ENCODE peak calls at places on chromosomes 6 and 20, in eight cellular contexts. Z is right lobe of liver, G is endothelial cell of umbilical vein, J is spleen, B is tibial nerve, U is HepG2, M is IMR-90, K is transverse colon. T is an unnamed sample.

GRCh38 chr20:59994697-59995122 is 36.5 kb downstream of the CDH26 start:
- DNase-seq in Z (no peak), G (no peak), J (no peak), B (no peak), U (no peak), M (peak; percentile 20), K (peak; percentile 26), T (no peak)

GRCh38 chr6:111724505-111724904 is 118.8 kb upstream of the TRAF3IP2 start:
- DNase-seq in Z (no peak), G (no peak), J (no peak), B (no peak), U (no peak), M (no peak), K (no peak), T (no peak)

GRCh38 chr6:131135244-131136020 is at the start of gene AKAP7:
- DNase-seq in Z (peak; percentile 83), G (peak; percentile 67), J (peak; percentile 94), B (peak; percentile 57), U (peak; percentile 64), M (peak; percentile 39), K (peak; percentile 75), T (peak; percentile 76)

GRCh38 chr6:167441653-167442644 is 117.1 kb downstream of the TTLL2 start:
- DNase-seq in Z (no peak), G (no peak), J (no peak), B (no peak), U (no peak), M (no peak), K (no peak), T (no peak)

GRCh38 chr6:116511424-116512131 is at the start of gene CALHM5:
- DNase-seq in Z (no peak), G (peak; percentile 91), J (no peak), B (peak; percentile 70), U (no peak), M (peak; percentile 94), K (peak; percentile 13), T (peak; percentile 22)

GRCh38 chr6:113104546-113105325 is 752.4 kb upstream of the MARCKS start:
- DNase-seq in Z (no peak), G (no peak), J (no peak), B (no peak), U (no peak), M (no peak), K (no peak), T (no peak)

GRCh38 chr20:36606171-36607116 is 865 bp downstream of the RAB5IF start:
- DNase-seq in Z (peak; percentile 56), G (peak; percentile 23), J (no peak), B (no peak), U (peak; percentile 88), M (peak; percentile 21), K (peak; percentile 44), T (peak; percentile 56)

GRCh38 chr6:7513534-7513933 is 27.9 kb upstream of the DSP start:
- DNase-seq in Z (peak; percentile 25), G (no peak), J (no peak), B (no peak), U (no peak), M (no peak), K (no peak), T (no peak)

GRCh38 chr6:13331516-13332348 is 3.4 kb upstream of the TBC1D7 start:
- DNase-seq in Z (no peak), G (peak; percentile 57), J (no peak), B (no peak), U (peak; percentile 40), M (peak; percentile 29), K (no peak), T (peak; percentile 34)

GRCh38 chr20:53622247-53623114 is 28.8 kb upstream of the ZNF217 start:
- DNase-seq in Z (no peak), G (no peak), J (no peak), B (no peak), U (peak; percentile 35), M (no peak), K (no peak), T (no peak)

GRCh38 chr6:139161169-139161568 is 26.3 kb downstream of the HECA start:
- DNase-seq in Z (no peak), G (no peak), J (no peak), B (no peak), U (peak; percentile 5), M (peak; percentile 69), K (no peak), T (no peak)

GRCh38 chr6:71383476-71383875 is 94.9 kb downstream of the OGFRL1 start:
- DNase-seq in Z (no peak), G (no peak), J (no peak), B (no peak), U (no peak), M (no peak), K (no peak), T (no peak)

DNA sequence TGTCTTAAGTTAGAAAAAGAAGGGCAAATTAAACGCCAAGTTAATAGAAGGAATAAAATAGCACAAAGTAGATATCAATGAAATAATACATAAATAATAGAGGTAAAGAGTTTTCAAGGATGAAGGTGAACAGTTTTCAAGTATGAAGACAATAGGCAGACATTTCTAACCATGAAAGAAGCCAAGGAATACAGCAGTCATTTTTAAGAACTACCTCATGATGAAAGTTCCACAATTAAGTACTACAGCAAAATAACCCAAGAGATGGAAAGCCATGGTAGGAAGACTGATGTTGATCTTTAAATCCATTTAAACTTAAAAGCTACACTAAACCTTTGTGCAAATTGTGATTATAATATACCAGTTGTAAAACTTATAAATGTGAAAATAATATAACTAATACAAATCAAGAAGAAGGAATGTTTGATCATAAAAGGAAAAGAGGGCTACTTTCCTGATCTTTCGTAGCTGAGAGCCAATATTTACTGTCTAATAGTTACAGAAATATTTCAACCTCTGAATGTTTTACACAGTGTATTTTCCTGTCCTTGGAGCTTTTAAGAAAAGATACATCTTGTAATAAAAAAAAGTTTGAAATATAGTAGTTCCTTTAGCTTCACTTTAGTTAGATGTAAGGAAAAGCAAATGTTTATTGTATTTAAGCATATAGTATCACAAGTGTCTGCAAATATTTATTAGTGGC is 143.1 kb downstream of the STXBP5 start:
- DNase-seq in Z (no peak), G (no peak), J (no peak), B (no peak), U (no peak), M (no peak), K (no peak), T (no peak)
- TF ChIP-seq POLR2A in Z (no peak), G (no peak), J (no peak), B (no peak), U (no peak), M (no peak), K (no peak), T (no peak)

DNA sequence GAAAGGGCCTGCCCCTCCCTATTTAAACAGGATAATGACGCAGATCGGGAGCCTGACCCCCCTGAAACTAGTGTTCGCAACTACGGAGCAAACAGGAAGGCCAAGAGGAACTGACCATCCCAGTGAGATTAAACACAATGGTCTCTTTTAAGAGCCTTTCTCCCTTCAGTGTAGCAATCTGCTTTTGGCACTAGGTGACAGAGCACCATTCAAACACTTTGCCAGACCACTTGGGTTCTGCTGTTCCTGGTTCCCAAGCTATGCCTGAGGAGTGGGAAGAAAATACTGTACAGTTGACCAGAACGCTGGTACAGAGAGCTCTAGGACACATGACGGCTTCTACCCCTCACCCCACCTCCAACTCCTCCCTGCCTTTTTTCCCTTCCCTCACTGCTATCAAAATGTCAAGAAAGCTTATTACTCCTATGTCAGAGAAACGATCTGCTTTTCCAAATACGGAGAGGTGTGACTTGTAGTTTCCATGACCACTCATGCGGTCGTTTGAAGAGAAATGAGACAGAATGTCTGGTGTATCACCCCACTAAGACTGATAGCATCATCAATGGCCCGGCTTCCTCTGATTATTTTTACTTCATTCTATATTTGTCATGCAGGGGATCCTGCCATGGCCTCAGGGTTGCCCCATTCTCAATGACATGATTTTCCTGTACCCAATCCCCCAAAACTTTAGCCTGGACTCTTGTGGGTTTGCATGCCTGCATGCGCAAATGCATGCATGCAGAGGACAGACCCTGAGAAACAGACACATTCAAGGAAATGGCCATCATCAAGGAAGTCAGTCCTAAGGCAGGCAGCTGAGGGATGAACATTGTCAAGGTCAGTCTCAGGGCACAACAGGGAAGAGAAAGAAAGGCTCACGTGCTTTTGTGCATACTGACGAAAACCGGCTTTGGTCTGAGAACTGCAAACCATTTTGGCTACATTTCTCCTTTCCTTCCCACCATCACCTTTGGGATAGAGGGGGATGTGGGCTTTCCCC is 13.3 kb downstream of the NEDD9 start:
- DNase-seq in Z (peak; percentile 44), G (peak; percentile 96), J (no peak), B (peak; percentile 65), U (peak; percentile 99), M (no peak), K (peak; percentile 67), T (no peak)
- TF ChIP-seq POLR2A in Z (peak; percentile 37), G (peak; percentile 78), J (no peak), B (no peak), U (peak; percentile 77), M (peak; percentile 36), K (peak; percentile 11), T (no peak)

DNA sequence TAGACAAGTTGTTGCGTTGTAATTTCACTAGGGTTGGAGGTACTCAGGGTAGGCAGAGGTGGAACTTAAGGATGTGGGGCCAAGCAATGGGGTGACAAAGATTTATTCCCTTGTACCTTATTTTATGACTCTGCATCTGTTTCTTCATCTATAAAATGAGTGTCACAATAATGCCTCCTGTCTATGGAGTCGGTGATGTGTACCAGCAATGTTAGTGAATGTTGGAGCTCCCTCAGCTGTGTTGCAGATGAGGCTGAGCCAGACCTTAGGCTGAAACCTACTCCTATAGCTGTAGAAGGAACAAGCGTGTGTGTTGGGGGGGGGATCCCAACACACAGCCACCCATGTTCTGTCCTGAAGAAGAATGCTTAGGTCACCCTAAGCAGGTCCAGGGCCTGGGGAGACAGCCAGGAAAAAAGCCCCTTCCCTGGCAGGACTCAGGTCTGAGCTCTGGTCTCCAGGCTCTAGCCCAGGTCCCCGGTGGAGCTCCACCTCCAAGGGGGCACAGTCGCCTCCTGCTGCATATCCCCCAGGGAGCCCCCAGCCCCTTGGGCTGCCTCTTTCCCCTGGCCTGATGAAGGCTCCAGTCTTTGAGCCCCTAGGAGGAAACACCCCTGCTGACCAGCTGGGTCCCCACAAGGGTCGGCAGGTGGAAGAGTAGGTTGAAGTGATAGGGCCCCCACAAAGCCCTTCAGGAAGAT is 4.7 kb downstream of the UBE2C start:
- DNase-seq in Z (no peak), G (no peak), J (no peak), B (no peak), U (no peak), M (no peak), K (no peak), T (no peak)
- TF ChIP-seq POLR2A in Z (no peak), G (no peak), J (no peak), B (no peak), U (no peak), M (no peak), K (no peak), T (peak; percentile 22)

GRCh38 chr6:43806041-43806757 is 36.2 kb downstream of the VEGFA start:
- DNase-seq in Z (peak; percentile 69), G (no peak), J (no peak), B (no peak), U (peak; percentile 98), M (no peak), K (peak; percentile 82), T (no peak)
- TF ChIP-seq POLR2A in Z (peak; percentile 27), G (no peak), J (no peak), B (no peak), U (no peak), M (no peak), K (peak; percentile 71), T (no peak)

GRCh38 chr6:26473758-26474438 is 16.1 kb downstream of the BTN2A1 start:
- DNase-seq in Z (peak; percentile 78), G (peak; percentile 98), J (peak; percentile 92), B (peak; percentile 96), U (peak; percentile 90), M (peak; percentile 97), K (peak; percentile 89), T (peak; percentile 92)
- TF ChIP-seq POLR2A in Z (peak; percentile 89), G (peak; percentile 75), J (peak; percentile 96), B (peak; percentile 23), U (peak; percentile 72), M (peak; percentile 79), K (peak; percentile 88), T (peak; percentile 77)